ENCODE peak calls at places on chromosome 1, in nine cellular contexts. A, H, V, R, M, W, Y, K and Q are unnamed samples.

GRCh38 chr1:12697406-12697805 is 18.5 kb upstream of the AADACL3 start:
- DNase-seq in A (no peak), H (no peak), V (no peak), R (no peak), M (no peak), W (no peak), Y (no peak), K (no peak), Q (no peak)

GRCh38 chr1:174217787-174218574 is 58.7 kb downstream of the RABGAP1L start:
- DNase-seq in A (no peak), H (no peak), V (no peak), R (no peak), M (no peak), W (no peak), Y (peak), K (no peak), Q (no peak)

GRCh38 chr1:13513885-13514546 is at the start of gene LRRC38:
- DNase-seq in A (peak), H (no peak), V (no peak), R (peak), M (no peak), W (peak), Y (no peak), K (no peak), Q (peak)

GRCh38 chr1:203065191-203065590 is 20.6 kb downstream of the MYOG start:
- DNase-seq in A (peak), H (no peak), V (no peak), R (no peak), M (no peak), W (no peak), Y (no peak), K (no peak), Q (no peak)

GRCh38 chr1:40783001-40783905 is at the start of gene KCNQ4:
- DNase-seq in A (peak), H (peak), V (peak), R (peak), M (peak), W (peak), Y (no peak), K (peak), Q (peak)

GRCh38 chr1:38305666-38306065 is 259.1 kb upstream of the POU3F1 start:
- DNase-seq in A (no peak), H (no peak), V (no peak), R (no peak), M (no peak), W (no peak), Y (no peak), K (no peak), Q (no peak)

GRCh38 chr1:72462506-72462905 is 180.2 kb upstream of the NEGR1 start:
- DNase-seq in A (no peak), H (no peak), V (no peak), R (no peak), M (no peak), W (no peak), Y (no peak), K (no peak), Q (no peak)

GRCh38 chr1:10819198-10819901 is 22.9 kb upstream of the CASZ1 start:
- DNase-seq in A (no peak), H (no peak), V (no peak), R (no peak), M (no peak), W (no peak), Y (no peak), K (no peak), Q (no peak)

GRCh38 chr1:178632619-178633018 is 92.4 kb upstream of the RALGPS2 start:
- DNase-seq in A (no peak), H (peak), V (no peak), R (no peak), M (no peak), W (no peak), Y (peak), K (no peak), Q (no peak)

GRCh38 chr1:203274603-203275381 is 30.5 kb upstream of the BTG2 start:
- DNase-seq in A (no peak), H (no peak), V (peak), R (no peak), M (no peak), W (no peak), Y (no peak), K (no peak), Q (no peak)

GRCh38 chr1:94884101-94884875 is 42.6 kb downstream of the CNN3 start:
- DNase-seq in A (no peak), H (no peak), V (no peak), R (peak), M (no peak), W (no peak), Y (peak), K (peak), Q (peak)

GRCh38 chr1:184563308-184563707 is 176.5 kb downstream of the C1orf21 start:
- DNase-seq in A (no peak), H (peak), V (no peak), R (no peak), M (no peak), W (no peak), Y (peak), K (no peak), Q (no peak)

GRCh38 chr1:232600430-232601258 is 29.3 kb downstream of the SIPA1L2 start:
- DNase-seq in A (no peak), H (no peak), V (no peak), R (no peak), M (no peak), W (no peak), Y (peak), K (no peak), Q (no peak)

GRCh38 chr1:40411843-40412242 is 38.3 kb downstream of the SMAP2 start:
- DNase-seq in A (no peak), H (no peak), V (no peak), R (no peak), M (no peak), W (no peak), Y (no peak), K (no peak), Q (no peak)

GRCh38 chr1:7070389-7071029 is 285.3 kb downstream of the CAMTA1 start:
- DNase-seq in A (peak), H (peak), V (peak), R (peak), M (peak), W (peak), Y (peak), K (no peak), Q (peak)

GRCh38 chr1:111161843-111162242 is 21.8 kb downstream of the CEPT1 start:
- DNase-seq in A (no peak), H (no peak), V (no peak), R (no peak), M (no peak), W (no peak), Y (no peak), K (no peak), Q (no peak)

GRCh38 chr1:225882008-225882698 is at the start of gene TMEM63A:
- DNase-seq in A (peak), H (peak), V (peak), R (peak), M (peak), W (peak), Y (peak), K (peak), Q (peak)

GRCh38 chr1:8629241-8630091 is 188.0 kb downstream of the RERE start:
- DNase-seq in A (no peak), H (no peak), V (no peak), R (no peak), M (peak), W (no peak), Y (peak), K (no peak), Q (no peak)

GRCh38 chr1:61930246-61930645 is 188.0 kb downstream of the PATJ start:
- DNase-seq in A (no peak), H (no peak), V (no peak), R (no peak), M (no peak), W (no peak), Y (peak), K (no peak), Q (no peak)
- TF ChIP-seq CTCF in A (no peak), H (no peak), V (no peak), R (no peak), M (no peak), W (no peak), Y (no peak), K (no peak), Q (no peak)

GRCh38 chr1:58816072-58816746 is 32.4 kb upstream of the JUN start:
- DNase-seq in A (peak), H (peak), V (peak), R (peak), M (peak), W (peak), Y (peak), K (peak), Q (peak)
- TF ChIP-seq CTCF in A (no peak), H (no peak), V (no peak), R (peak), M (peak), W (peak), Y (no peak), K (no peak), Q (no peak)

GRCh38 chr1:179953974-179954493 is 576 bp upstream of the CEP350 start:
- DNase-seq in A (no peak), H (no peak), V (no peak), R (peak), M (peak), W (no peak), Y (no peak), K (no peak), Q (peak)
- TF ChIP-seq CTCF in A (peak), H (no peak), V (no peak), R (peak), M (peak), W (peak), Y (peak), K (peak), Q (no peak)

DNA sequence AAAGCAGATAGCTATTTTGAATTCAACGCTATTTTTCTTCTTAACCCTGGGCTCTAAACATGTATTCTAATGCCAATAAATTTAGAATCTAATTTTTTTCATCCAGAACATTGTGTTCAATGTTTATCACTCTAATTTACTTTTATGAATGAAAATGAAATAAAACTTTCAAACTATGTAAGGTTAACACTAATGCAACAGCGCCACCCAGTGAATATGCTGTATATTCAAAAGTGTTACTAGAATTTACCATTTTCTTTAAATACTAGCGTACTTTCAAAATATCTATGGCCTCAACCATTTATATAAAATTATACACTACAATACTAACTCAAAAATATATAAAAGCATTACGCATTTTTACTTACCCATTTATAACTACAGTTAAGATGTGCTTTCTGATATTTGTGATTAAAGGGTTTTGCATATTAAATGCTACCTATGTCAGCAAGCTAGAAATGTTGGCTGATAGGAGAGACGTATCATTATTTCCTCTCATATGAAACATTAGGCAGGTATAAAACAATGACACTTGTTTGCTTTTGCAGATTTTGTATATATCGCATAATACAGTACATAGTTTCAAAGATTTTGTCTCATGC is 5.9 kb upstream of the NUF2 start:
- DNase-seq in A (no peak), H (peak), V (no peak), R (peak), M (peak), W (peak), Y (peak), K (no peak), Q (peak)
- TF ChIP-seq CTCF in A (peak), H (peak), V (peak), R (peak), M (peak), W (peak), Y (peak), K (peak), Q (peak)

GRCh38 chr1:2208309-2209239 is 14.0 kb upstream of the FAAP20 start:
- DNase-seq in A (peak), H (peak), V (peak), R (no peak), M (no peak), W (no peak), Y (peak), K (no peak), Q (peak)
- TF ChIP-seq CTCF in A (peak), H (no peak), V (no peak), R (no peak), M (no peak), W (no peak), Y (no peak), K (no peak), Q (no peak)

DNA sequence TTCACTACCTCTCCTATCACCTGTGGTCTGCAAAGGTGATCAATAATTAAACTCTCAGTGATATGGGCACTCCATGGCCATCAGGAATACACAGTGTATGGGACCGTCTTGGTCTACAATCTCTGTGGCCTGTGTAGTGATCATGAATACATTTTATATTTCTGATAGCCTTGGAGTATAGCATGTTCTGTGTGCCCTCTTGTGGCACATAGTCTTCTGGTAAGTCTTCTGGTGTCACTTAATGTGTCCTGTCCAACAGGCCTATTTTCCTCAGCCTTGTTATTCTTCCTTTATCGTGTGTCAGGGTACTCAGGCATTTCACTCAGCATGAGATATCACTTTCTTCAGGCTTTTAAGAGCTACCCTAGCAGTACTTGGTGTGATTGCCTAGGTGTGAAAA is 393.6 kb downstream of the AGBL4 start:
- DNase-seq in A (no peak), H (no peak), V (no peak), R (no peak), M (no peak), W (no peak), Y (no peak), K (no peak), Q (no peak)
- TF ChIP-seq CTCF in A (no peak), H (no peak), V (no peak), R (no peak), M (no peak), W (no peak), Y (no peak), K (no peak), Q (no peak)

GRCh38 chr1:182671779-182672486 is 12.5 kb downstream of the RGS8 start:
- DNase-seq in A (no peak), H (no peak), V (no peak), R (no peak), M (no peak), W (no peak), Y (no peak), K (no peak), Q (no peak)

GRCh38 chr1:182672487-182672836 is 11.9 kb downstream of the RGS8 start:
- DNase-seq in A (no peak), H (no peak), V (no peak), R (no peak), M (no peak), W (no peak), Y (no peak), K (no peak), Q (no peak)

GRCh38 chr1:182677393-182678098 is 6.8 kb downstream of the RGS8 start:
- DNase-seq in A (no peak), H (no peak), V (no peak), R (no peak), M (peak), W (no peak), Y (no peak), K (no peak), Q (no peak)

GRCh38 chr1:182676321-182676720 is 8.1 kb downstream of the RGS8 start:
- DNase-seq in A (no peak), H (no peak), V (no peak), R (no peak), M (no peak), W (no peak), Y (no peak), K (no peak), Q (no peak)

DNA sequence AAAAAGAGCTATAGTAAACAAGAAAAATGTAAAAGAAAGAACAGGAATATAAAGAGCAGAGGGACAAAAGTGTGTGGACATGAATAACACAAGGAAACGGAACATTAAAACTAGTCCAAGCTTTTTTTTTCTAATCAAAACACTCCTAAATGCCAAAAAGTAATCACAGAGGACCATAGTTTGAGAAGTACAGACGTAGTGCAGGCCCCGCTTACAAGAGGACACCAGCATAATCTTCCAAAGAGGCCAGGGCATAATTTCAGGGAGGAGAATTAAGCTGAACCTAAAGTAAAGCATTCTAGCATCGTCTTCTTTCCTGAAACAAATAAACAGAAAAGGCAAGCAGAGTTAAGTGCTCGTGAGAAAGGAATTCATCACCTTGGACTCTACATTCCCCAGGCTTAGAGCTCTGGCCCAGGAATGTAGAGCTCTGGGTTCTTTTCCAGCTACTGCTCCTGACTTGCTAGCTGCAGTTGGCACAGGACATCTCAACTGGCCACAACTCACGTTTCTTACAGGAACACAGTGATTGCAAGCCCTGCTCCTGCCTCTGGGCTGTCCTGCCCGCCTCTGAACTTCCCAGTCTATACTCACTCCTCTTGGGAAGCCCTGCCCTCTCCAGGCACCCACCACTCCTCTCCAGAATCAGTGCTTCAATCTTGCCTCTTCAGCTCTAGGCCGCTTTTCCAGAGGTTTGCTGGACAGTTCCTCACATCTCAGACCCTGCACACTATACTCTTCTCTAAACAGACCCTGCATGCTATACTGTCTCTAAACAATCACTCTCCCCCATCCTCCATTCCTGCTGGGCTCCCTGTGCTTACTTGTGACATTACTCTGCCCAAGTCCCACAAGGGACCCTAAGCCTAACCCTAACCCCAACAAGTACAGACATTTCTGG is 9.8 kb downstream of the RGS8 start:
- DNase-seq in A (no peak), H (no peak), V (peak), R (no peak), M (no peak), W (no peak), Y (peak), K (no peak), Q (no peak)
- TF ChIP-seq CTCF in A (no peak), H (no peak), V (no peak), R (no peak), M (no peak), W (no peak), Y (no peak), K (no peak), Q (no peak)